ENCODE peak calls at places on chromosomes 2 and 18, in four cellular contexts. E is IMR-90, O is tibial nerve, N is A549. P is an unnamed sample.
A peak's percentile ranks its signal among the peaks of the same experiment; 100 is the strongest.

GRCh38 chr18:76349067-76349715 is 145.9 kb downstream of the ZNF516 start:
- DNase-seq in E (peak; percentile 67), O (peak; percentile 78), N (peak; percentile 37), P (peak; percentile 55)

GRCh38 chr18:71028285-71028762 is 739.5 kb downstream of the SOCS6 start:
- DNase-seq in E (no peak), O (no peak), N (no peak), P (no peak)

GRCh38 chr18:8699948-8700347 is 5.4 kb upstream of the MTCL1 start:
- DNase-seq in E (peak; percentile 27), O (no peak), N (no peak), P (peak; percentile 75)

GRCh38 chr2:203623104-203623503 is 83.3 kb upstream of the CD28 start:
- DNase-seq in E (peak; percentile 98), O (no peak), N (peak; percentile 8), P (no peak)

GRCh38 chr2:241878007-241878970 is 8.8 kb downstream of the RTP5 start:
- DNase-seq in E (peak; percentile 54), O (peak; percentile 74), N (peak; percentile 77), P (peak; percentile 94)

GRCh38 chr18:9835796-9836195 is 50.0 kb upstream of the TXNDC2 start:
- DNase-seq in E (no peak), O (no peak), N (no peak), P (no peak)

GRCh38 chr2:220891405-220891804 is 680.7 kb downstream of the EPHA4 start:
- DNase-seq in E (peak; percentile 91), O (no peak), N (peak; percentile 22), P (no peak)

GRCh38 chr2:46325178-46325928 is 28.1 kb downstream of the EPAS1 start:
- DNase-seq in E (peak; percentile 60), O (no peak), N (no peak), P (no peak)

GRCh38 chr2:17282826-17283225 is 235.4 kb downstream of the RAD51AP2 start:
- DNase-seq in E (no peak), O (no peak), N (no peak), P (no peak)

GRCh38 chr2:96147593-96148201 is 2.5 kb upstream of the DUSP2 start:
- DNase-seq in E (no peak), O (no peak), N (no peak), P (no peak)

GRCh38 chr18:68056936-68057335 is 540.4 kb upstream of the DSEL start:
- DNase-seq in E (peak; percentile 8), O (no peak), N (no peak), P (no peak)

GRCh38 chr2:149877064-149877463 is 289.5 kb upstream of the MMADHC start:
- DNase-seq in E (no peak), O (no peak), N (no peak), P (no peak)

GRCh38 chr18:50410894-50411293 is 36.0 kb downstream of the SKA1 start:
- DNase-seq in E (peak; percentile 50), O (no peak), N (no peak), P (no peak)

GRCh38 chr2:215517391-215517790 is 81.5 kb upstream of the FN1 start:
- DNase-seq in E (no peak), O (no peak), N (no peak), P (no peak)

DNA sequence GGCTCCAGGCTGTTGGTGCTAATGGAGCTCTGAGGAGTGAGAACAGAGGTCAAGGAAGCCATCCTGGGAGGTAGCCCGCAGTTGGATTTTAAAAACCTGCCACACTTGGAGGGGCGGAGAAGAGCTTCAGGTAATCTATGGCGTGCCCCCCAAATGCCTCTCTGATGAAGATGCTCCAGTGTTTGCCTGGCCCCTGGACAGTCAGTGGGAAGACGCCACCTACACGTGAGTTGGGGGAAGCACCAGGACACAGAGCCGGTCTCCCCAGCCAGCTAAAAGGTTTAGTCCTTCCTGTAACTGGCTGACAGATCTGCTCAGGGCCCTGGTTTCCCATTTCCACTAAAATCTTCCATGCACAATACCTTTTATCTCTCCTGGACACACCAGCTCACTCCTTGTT is 225.0 kb downstream of the TTC32 start:
- DNase-seq in E (no peak), O (no peak), N (no peak), P (peak; percentile 74)
- TF ChIP-seq CTCF in E (no peak), O (no peak), N (no peak), P (no peak)

GRCh38 chr2:113223813-113224212 is 50.0 kb downstream of the PSD4 start:
- DNase-seq in E (no peak), O (no peak), N (no peak), P (no peak)
- H3K4me3 ChIP-seq in E (no peak overlapping the region), O (no peak overlapping the region), N (no peak overlapping the region), P (no peak overlapping the region)

GRCh38 chr2:74204436-74204835 is 6.0 kb downstream of the MTHFD2 start:
- DNase-seq in E (no peak), O (no peak), N (no peak), P (no peak)
- TF ChIP-seq POLR2A in E (no peak), O (no peak), N (no peak), P (no peak)

DNA sequence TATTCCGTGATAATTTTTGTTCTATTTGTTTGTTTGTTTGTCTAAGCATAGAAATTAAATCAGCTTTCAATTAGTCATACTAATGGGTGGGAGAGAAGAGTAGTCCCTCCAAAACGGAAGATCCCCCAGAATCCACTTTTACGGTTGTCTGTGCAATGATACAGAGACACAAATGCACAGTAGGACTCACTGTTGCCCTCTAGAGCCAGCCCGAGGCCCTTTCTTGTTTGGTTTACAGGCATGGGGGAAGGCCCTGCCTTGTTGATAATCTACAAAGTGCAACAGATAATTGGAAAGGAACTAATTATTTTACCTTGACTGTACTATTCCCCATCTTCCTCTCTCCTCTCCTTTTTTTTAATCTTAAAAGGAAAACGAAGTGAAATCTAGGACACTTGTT is 121.1 kb downstream of the ACOXL start:
- DNase-seq in E (peak; percentile 12), O (no peak), N (peak; percentile 38), P (no peak)
- TF ChIP-seq CTCF in E (peak; percentile 37), O (peak; percentile 33), N (peak; percentile 53), P (no peak)

GRCh38 chr2:56013475-56013874 is 89.9 kb upstream of the EFEMP1 start:
- DNase-seq in E (no peak), O (no peak), N (no peak), P (no peak)
- H3K4me3 ChIP-seq in E (no peak overlapping the region), O (no peak overlapping the region), N (no peak overlapping the region), P (no peak overlapping the region)

GRCh38 chr18:42644729-42645131 is 470.8 kb downstream of the RIT2 start:
- DNase-seq in E (no peak), O (no peak), N (no peak), P (no peak)
- TF ChIP-seq POLR2A in E (no peak), O (no peak), N (no peak), P (no peak)

P was measured in lower leg skin.